ENCODE peak calls at places on chromosomes 4 and X, in nine cellular contexts. K, L, Y, D, B, M, T, S and W are unnamed samples.

GRCh38 chr4:38082424-38083374 is 122.5 kb downstream of the PTTG2 start:
- DNase-seq in K (no peak), L (peak), Y (no peak), D (no peak), B (no peak), M (no peak), T (no peak), S (no peak), W (no peak)

GRCh38 chr4:6951880-6952381 is 42.3 kb downstream of the TBC1D14 start:
- DNase-seq in K (no peak), L (no peak), Y (no peak), D (no peak), B (no peak), M (no peak), T (no peak), S (no peak), W (no peak)

GRCh38 chr4:40194602-40195161 is 2.1 kb upstream of the RHOH start:
- DNase-seq in K (no peak), L (no peak), Y (no peak), D (no peak), B (no peak), M (no peak), T (no peak), S (no peak), W (no peak)

GRCh38 chrX:103774070-103774642 is 2.5 kb upstream of the PLP1 start:
- DNase-seq in K (no peak), L (peak), Y (no peak), D (no peak), B (no peak), M (no peak), T (no peak), S (peak), W (peak)

GRCh38 chr4:173242466-173243250 is 74.0 kb downstream of the GALNT7 start:
- DNase-seq in K (no peak), L (no peak), Y (no peak), D (no peak), B (no peak), M (no peak), T (no peak), S (no peak), W (no peak)

GRCh38 chr4:8726344-8726851 is 133.8 kb downstream of the CPZ start:
- DNase-seq in K (no peak), L (no peak), Y (peak), D (no peak), B (peak), M (no peak), T (no peak), S (no peak), W (no peak)

GRCh38 chrX:38129366-38129765 is 91.3 kb downstream of the SRPX start:
- DNase-seq in K (no peak), L (no peak), Y (no peak), D (no peak), B (no peak), M (no peak), T (no peak), S (no peak), W (no peak)

GRCh38 chr4:75633846-75634245 is 3.5 kb upstream of the CDKL2 start:
- DNase-seq in K (no peak), L (peak), Y (no peak), D (no peak), B (no peak), M (no peak), T (no peak), S (no peak), W (no peak)

GRCh38 chr4:30619679-30620078 is 100.5 kb upstream of the PCDH7 start:
- DNase-seq in K (no peak), L (no peak), Y (no peak), D (no peak), B (no peak), M (no peak), T (no peak), S (peak), W (no peak)

GRCh38 chr4:52840531-52841350 is 21.4 kb upstream of the RASL11B start:
- DNase-seq in K (no peak), L (no peak), Y (no peak), D (no peak), B (no peak), M (no peak), T (no peak), S (no peak), W (no peak)

GRCh38 chrX:42237956-42238355 is 314.6 kb upstream of the CASK start:
- DNase-seq in K (no peak), L (no peak), Y (no peak), D (no peak), B (no peak), M (no peak), T (no peak), S (no peak), W (no peak)

GRCh38 chr4:170227928-170228327 is 138.2 kb upstream of the AADAT start:
- DNase-seq in K (peak), L (no peak), Y (no peak), D (no peak), B (no peak), M (no peak), T (no peak), S (peak), W (no peak)

GRCh38 chr4:154078504-154079350 is 289.8 kb upstream of the SFRP2 start:
- DNase-seq in K (no peak), L (no peak), Y (no peak), D (no peak), B (no peak), M (no peak), T (no peak), S (no peak), W (no peak)

GRCh38 chr4:56874166-56874565 is 33.5 kb upstream of the REST start:
- DNase-seq in K (peak), L (no peak), Y (no peak), D (no peak), B (no peak), M (no peak), T (no peak), S (no peak), W (no peak)

GRCh38 chrX:20066968-20067708 is 49.6 kb downstream of the MAP7D2 start:
- DNase-seq in K (peak), L (peak), Y (no peak), D (no peak), B (no peak), M (no peak), T (no peak), S (peak), W (peak)

GRCh38 chr4:25970241-25970675 is 56.2 kb downstream of the SMIM20 start:
- DNase-seq in K (no peak), L (no peak), Y (peak), D (peak), B (no peak), M (no peak), T (no peak), S (no peak), W (no peak)

GRCh38 chrX:110108381-110108796 is 105.5 kb downstream of the TMEM164 start:
- DNase-seq in K (no peak), L (no peak), Y (no peak), D (no peak), B (no peak), M (no peak), T (no peak), S (peak), W (peak)

GRCh38 chr4:5784960-5785611 is 74.1 kb downstream of the EVC start:
- DNase-seq in K (no peak), L (no peak), Y (no peak), D (peak), B (peak), M (no peak), T (no peak), S (no peak), W (no peak)

GRCh38 chr4:76630748-76631147 is 195.7 kb downstream of the SHROOM3 start:
- DNase-seq in K (no peak), L (peak), Y (no peak), D (no peak), B (no peak), M (no peak), T (no peak), S (no peak), W (no peak)

GRCh38 chrX:78517124-78517523 is 142.0 kb downstream of the RTL3 start:
- DNase-seq in K (no peak), L (no peak), Y (no peak), D (no peak), B (no peak), M (peak), T (peak), S (no peak), W (no peak)

GRCh38 chr4:170274616-170275015 is 184.9 kb upstream of the AADAT start:
- DNase-seq in K (no peak), L (no peak), Y (no peak), D (no peak), B (no peak), M (no peak), T (no peak), S (no peak), W (no peak)

GRCh38 chrX:85922821-85923220 is 124.5 kb downstream of the CHM start:
- DNase-seq in K (no peak), L (peak), Y (no peak), D (no peak), B (no peak), M (no peak), T (no peak), S (no peak), W (no peak)

GRCh38 chr4:167176723-167177367 is 57.4 kb downstream of the SPOCK3 start:
- DNase-seq in K (no peak), L (no peak), Y (no peak), D (no peak), B (no peak), M (no peak), T (no peak), S (no peak), W (no peak)

GRCh38 chrX:15745179-15745578 is 7.1 kb downstream of the CA5B start:
- DNase-seq in K (no peak), L (no peak), Y (no peak), D (no peak), B (no peak), M (no peak), T (no peak), S (no peak), W (no peak)

GRCh38 chrX:148161661-148162060 is 180.5 kb downstream of the FMR1NB start:
- DNase-seq in K (no peak), L (no peak), Y (no peak), D (no peak), B (no peak), M (no peak), T (no peak), S (no peak), W (no peak)

GRCh38 chr4:44121210-44121609 is 327.4 kb downstream of the KCTD8 start:
- DNase-seq in K (no peak), L (no peak), Y (no peak), D (no peak), B (no peak), M (no peak), T (no peak), S (no peak), W (no peak)

GRCh38 chr4:30538794-30539193 is 181.4 kb upstream of the PCDH7 start:
- DNase-seq in K (no peak), L (no peak), Y (no peak), D (no peak), B (no peak), M (no peak), T (no peak), S (no peak), W (no peak)

GRCh38 chr4:94570558-94570957 is 118.8 kb downstream of the PDLIM5 start:
- DNase-seq in K (peak), L (no peak), Y (no peak), D (no peak), B (no peak), M (no peak), T (no peak), S (no peak), W (no peak)

GRCh38 chr4:16745887-16746286 is 152.6 kb downstream of the LDB2 start:
- DNase-seq in K (no peak), L (no peak), Y (no peak), D (no peak), B (no peak), M (no peak), T (no peak), S (no peak), W (no peak)

GRCh38 chr4:62588671-62589070 is 1388.5 kb downstream of the ADGRL3 start:
- DNase-seq in K (no peak), L (no peak), Y (no peak), D (no peak), B (no peak), M (no peak), T (no peak), S (no peak), W (no peak)

GRCh38 chrX:8430444-8430843 is 34.2 kb upstream of the VCX3B start:
- DNase-seq in K (no peak), L (no peak), Y (no peak), D (no peak), B (no peak), M (no peak), T (no peak), S (no peak), W (no peak)

GRCh38 chr4:97984545-97985131 is 158.6 kb downstream of the STPG2 start:
- DNase-seq in K (no peak), L (no peak), Y (no peak), D (peak), B (no peak), M (no peak), T (no peak), S (peak), W (peak)

GRCh38 chrX:153794897-153795816 is 689 bp downstream of the SSR4 start:
- DNase-seq in K (peak), L (no peak), Y (no peak), D (peak), B (no peak), M (no peak), T (no peak), S (no peak), W (no peak)

GRCh38 chr4:74283614-74284013 is 24.7 kb upstream of the EPGN start:
- DNase-seq in K (no peak), L (peak), Y (no peak), D (no peak), B (no peak), M (no peak), T (no peak), S (no peak), W (no peak)

GRCh38 chrX:155056877-155057792 is 13.8 kb downstream of the CMC4 start:
- DNase-seq in K (peak), L (peak), Y (peak), D (peak), B (no peak), M (peak), T (no peak), S (peak), W (peak)

GRCh38 chr4:183100827-183101226 is 1.8 kb downstream of the WWC2 start:
- DNase-seq in K (no peak), L (no peak), Y (no peak), D (no peak), B (no peak), M (no peak), T (no peak), S (no peak), W (peak)

GRCh38 chrX:46865281-46865680 is 28.4 kb downstream of the RP2 start:
- DNase-seq in K (no peak), L (peak), Y (no peak), D (no peak), B (no peak), M (no peak), T (no peak), S (no peak), W (no peak)

GRCh38 chr4:26566027-26566578 is 17.8 kb upstream of the TBC1D19 start:
- DNase-seq in K (no peak), L (no peak), Y (no peak), D (no peak), B (no peak), M (no peak), T (no peak), S (peak), W (no peak)

GRCh38 chr4:185738038-185738552 is 73.9 kb downstream of the SORBS2 start:
- DNase-seq in K (no peak), L (peak), Y (no peak), D (no peak), B (no peak), M (no peak), T (no peak), S (no peak), W (no peak)